ENCODE peak calls at places on chromosomes 2 and 18, in nine cellular contexts. D is tibial nerve, T is stomach, X is endothelial cell, V is bronchial epithelial cell, G is keratinocyte, Z is H1, U is GM13976, A is uterus. B is an unnamed sample.

GRCh38 chr2:47190188-47190818 is 35.2 kb upstream of the STPG4 start:
- DNase-seq in D (no peak), A (no peak), U (no peak), T (no peak), V (peak), Z (no peak), G (no peak), X (no peak), B (no peak)

GRCh38 chr18:7730682-7731081 is 163.6 kb downstream of the PTPRM start:
- DNase-seq in A (no peak), V (no peak), Z (no peak), T (no peak), D (no peak), X (no peak), U (no peak), G (no peak), B (no peak)

GRCh38 chr2:25309402-25309801 is 32.3 kb downstream of the DNMT3A start:
- DNase-seq in U (peak), G (no peak), T (peak), A (no peak), D (peak), X (peak), V (peak), Z (peak), B (peak)

GRCh38 chr18:72197598-72197997 is 346.5 kb downstream of the CBLN2 start:
- DNase-seq in T (no peak), X (no peak), V (no peak), U (no peak), G (no peak), D (no peak), Z (no peak), A (no peak), B (no peak)

GRCh38 chr2:179068991-179069643 is 19.2 kb upstream of the CCDC141 start:
- DNase-seq in D (no peak), U (no peak), G (no peak), Z (no peak), A (no peak), T (no peak), X (no peak), V (no peak), B (no peak)

GRCh38 chr2:221600388-221600787 is 28.3 kb upstream of the EPHA4 start:
- DNase-seq in G (no peak), V (no peak), Z (no peak), D (no peak), T (no peak), X (no peak), A (no peak), U (no peak), B (no peak)

GRCh38 chr2:136990316-136990715 is 225.0 kb downstream of the THSD7B start:
- DNase-seq in U (no peak), Z (no peak), V (no peak), A (no peak), T (no peak), G (no peak), D (no peak), X (no peak), B (no peak)

GRCh38 chr2:195658541-195658890 is 1.5 kb downstream of the SLC39A10 start:
- DNase-seq in X (no peak), G (no peak), U (no peak), V (peak), A (no peak), Z (no peak), T (no peak), D (no peak), B (no peak)

GRCh38 chr2:101329026-101329425 is 20.5 kb upstream of the RNF149 start:
- DNase-seq in V (peak), A (no peak), T (no peak), Z (no peak), D (no peak), U (no peak), G (no peak), X (no peak), B (peak)

GRCh38 chr18:30988440-30988839 is 54.1 kb downstream of the DSC3 start:
- DNase-seq in T (no peak), A (no peak), Z (no peak), V (peak), X (no peak), D (no peak), U (no peak), G (no peak), B (no peak)

GRCh38 chr2:230318190-230319121 is 8.5 kb upstream of the SP140L start:
- DNase-seq in T (no peak), D (no peak), V (no peak), A (no peak), Z (no peak), U (peak), G (no peak), X (no peak), B (no peak)

GRCh38 chr2:84805250-84805917 is 75.5 kb downstream of the TRABD2A start:
- DNase-seq in U (no peak), T (no peak), A (no peak), V (no peak), Z (no peak), X (no peak), D (no peak), G (no peak), B (no peak)

GRCh38 chr2:135586148-135586547 is 54.9 kb downstream of the R3HDM1 start:
- DNase-seq in V (peak), A (no peak), G (no peak), U (no peak), X (no peak), T (no peak), Z (no peak), D (no peak), B (no peak)

GRCh38 chr18:39796413-39796812 is 2158.6 kb upstream of the PIK3C3 start:
- DNase-seq in G (no peak), V (no peak), Z (no peak), X (no peak), T (no peak), U (no peak), A (no peak), D (no peak), B (no peak)

GRCh38 chr2:160270571-160271113 is 70.6 kb upstream of the ITGB6 start:
- DNase-seq in G (no peak), Z (peak), V (peak), U (no peak), X (no peak), T (peak), A (no peak), D (peak), B (no peak)

GRCh38 chr2:19503915-19504314 is 145.5 kb upstream of the OSR1 start:
- DNase-seq in G (no peak), T (no peak), V (no peak), U (no peak), X (no peak), D (no peak), A (no peak), Z (no peak), B (no peak)

GRCh38 chr18:36176739-36177138 is 10.6 kb upstream of the MOCOS start:
- DNase-seq in A (no peak), T (no peak), V (peak), G (no peak), Z (no peak), X (no peak), U (no peak), D (no peak), B (no peak)

GRCh38 chr2:230358305-230358704 is 31.3 kb downstream of the SP140L start:
- DNase-seq in V (peak), X (no peak), D (no peak), A (no peak), Z (no peak), U (no peak), T (no peak), G (no peak), B (no peak)

GRCh38 chr18:27803957-27804356 is 373.0 kb downstream of the CDH2 start:
- DNase-seq in V (peak), U (no peak), G (no peak), X (no peak), D (no peak), T (no peak), Z (no peak), A (no peak), B (no peak)

GRCh38 chr2:97662895-97663625 is 784 bp downstream of the ACTR1B start:
- DNase-seq in Z (peak), V (peak), U (peak), T (peak), A (peak), D (peak), G (no peak), X (peak), B (peak)

GRCh38 chr18:34339155-34339554 is 114.4 kb upstream of the NOL4 start:
- DNase-seq in A (no peak), D (no peak), Z (no peak), T (no peak), V (no peak), G (no peak), X (no peak), U (no peak), B (no peak)

GRCh38 chr2:158724803-158725271 is 70.3 kb upstream of the DAPL1 start:
- DNase-seq in X (no peak), Z (no peak), T (peak), A (no peak), G (no peak), D (no peak), V (peak), U (no peak), B (no peak)

GRCh38 chr2:67974564-67975430 is 88.0 kb downstream of the C1D start:
- DNase-seq in U (no peak), G (no peak), Z (no peak), V (peak), D (peak), X (no peak), T (peak), A (peak), B (no peak)

GRCh38 chr2:217887841-217888665 is 114.7 kb downstream of the TNS1 start:
- DNase-seq in D (no peak), A (no peak), T (no peak), G (no peak), Z (no peak), V (no peak), X (no peak), U (no peak), B (no peak)

GRCh38 chr18:70415823-70416488 is 127.1 kb downstream of the SOCS6 start:
- DNase-seq in T (peak), X (no peak), Z (no peak), V (peak), U (no peak), G (no peak), A (no peak), D (no peak), B (no peak)

GRCh38 chr2:3637692-3638455 is 20.1 kb upstream of the ALLC start:
- DNase-seq in A (peak), U (no peak), G (no peak), X (no peak), D (no peak), T (peak), Z (peak), V (no peak), B (no peak)

GRCh38 chr2:240931319-240931949 is 25.3 kb downstream of the CROCC2 start:
- DNase-seq in Z (peak), G (no peak), U (no peak), D (peak), T (peak), V (no peak), X (no peak), A (peak), B (no peak)

GRCh38 chr18:23908827-23909226 is 105.7 kb upstream of the TTC39C start:
- DNase-seq in A (no peak), G (no peak), Z (no peak), D (no peak), T (no peak), V (no peak), X (no peak), U (no peak), B (no peak)

GRCh38 chr2:28707592-28707991 is 44.0 kb upstream of the PPP1CB start:
- DNase-seq in T (no peak), D (no peak), G (no peak), U (no peak), A (no peak), X (no peak), Z (no peak), V (no peak), B (no peak)

GRCh38 chr18:79423211-79424007 is 27.7 kb downstream of the NFATC1 start:
- DNase-seq in T (no peak), Z (no peak), U (no peak), V (no peak), D (no peak), X (no peak), G (no peak), A (no peak), B (no peak)

GRCh38 chr18:76658627-76659026 is 163.6 kb upstream of the ZNF516 start:
- DNase-seq in G (no peak), T (no peak), X (peak), A (no peak), Z (peak), U (peak), D (no peak), V (no peak), B (peak)
- TF ChIP-seq CTCF in G (peak), T (no peak), X (peak), A (peak), Z (peak), U (peak), D (no peak), V (peak), B (peak)

DNA sequence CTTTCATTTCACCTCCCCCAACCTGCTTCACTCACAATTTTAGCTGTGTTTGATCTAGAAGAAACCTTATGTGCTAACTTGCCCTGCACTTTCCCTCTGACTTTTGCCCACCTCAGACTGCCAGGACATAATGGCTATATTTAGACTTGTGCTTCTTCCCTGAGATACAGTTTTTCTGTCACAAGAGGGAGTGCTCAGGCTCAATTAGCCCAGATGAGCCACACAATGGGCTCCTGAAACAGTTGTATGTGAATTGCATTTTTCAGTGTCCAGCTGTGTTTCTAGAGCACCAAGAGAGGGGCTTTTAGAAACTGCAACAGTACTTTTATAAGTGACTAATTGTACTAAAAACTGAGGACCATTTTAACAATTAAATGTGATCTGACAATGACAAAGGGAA is 109.6 kb downstream of the FSHR start:
- DNase-seq in X (peak), D (no peak), T (no peak), Z (no peak), U (no peak), V (no peak), G (no peak), A (no peak), B (no peak)
- TF ChIP-seq CTCF in X (no peak), D (no peak), T (no peak), Z (peak), U (no peak), V (no peak), G (no peak), A (no peak), B (no peak)

DNA sequence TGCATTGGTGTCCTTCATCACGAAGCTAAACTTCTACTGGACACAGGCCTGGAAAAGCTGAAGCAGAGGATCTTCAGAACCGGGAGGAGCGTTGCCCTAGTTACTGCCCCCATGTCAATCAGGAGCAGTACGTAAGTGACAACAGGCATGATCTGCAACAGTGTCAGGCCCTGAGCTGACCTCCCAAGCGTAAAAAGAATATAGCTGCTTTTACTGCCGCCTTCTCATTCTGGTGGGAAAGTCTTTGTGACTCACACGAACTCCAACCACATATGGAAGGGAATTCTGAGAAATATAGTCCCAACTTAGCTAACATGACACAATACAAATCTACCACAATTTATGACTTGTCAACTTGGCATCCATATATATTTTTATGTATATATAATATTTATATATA is 1007.7 kb upstream of the CDH2 start:
- DNase-seq in T (no peak), D (no peak), G (no peak), U (no peak), X (no peak), Z (no peak), V (no peak), A (no peak), B (no peak)
- TF ChIP-seq CTCF in T (no peak), D (no peak), G (no peak), U (no peak), X (no peak), Z (no peak), V (no peak), A (no peak), B (no peak)

DNA sequence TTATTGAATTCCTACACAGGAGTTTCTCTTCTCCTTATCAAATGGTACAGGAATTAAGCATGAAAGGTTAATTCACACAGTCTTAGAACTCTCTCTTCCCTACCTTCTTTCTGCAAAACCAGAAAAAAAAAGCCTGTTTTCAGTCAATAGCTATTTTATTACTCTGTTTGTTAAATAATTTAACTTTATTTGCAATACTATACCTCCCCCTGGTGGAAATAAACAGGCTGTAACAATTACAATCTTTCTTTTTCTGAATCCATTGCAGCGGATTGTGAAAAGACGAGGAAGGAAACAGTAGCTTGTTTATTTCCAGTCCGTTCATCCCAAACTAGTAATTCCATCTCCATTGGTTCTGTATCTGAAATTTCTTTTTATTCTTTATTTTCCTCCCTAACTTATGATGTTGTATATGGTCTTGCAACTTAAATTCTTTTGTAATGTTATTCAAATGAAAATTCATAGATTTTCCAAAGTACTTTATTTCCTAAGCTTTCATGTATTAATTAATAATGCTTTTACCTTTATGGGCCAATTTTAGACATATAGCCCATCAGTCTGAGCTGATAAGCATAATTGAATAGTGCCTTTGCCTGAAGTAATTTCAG is 165.2 kb downstream of the SH3BP4 start:
- DNase-seq in U (no peak), G (no peak), A (no peak), T (no peak), X (no peak), V (peak), D (no peak), Z (no peak), B (no peak)
- TF ChIP-seq CTCF in U (peak), G (peak), A (peak), T (no peak), X (peak), V (peak), D (peak), Z (peak), B (peak)

GRCh38 chr2:15919716-15920444 is 20.5 kb upstream of the MYCN start:
- DNase-seq in V (peak), Z (no peak), D (no peak), X (no peak), U (no peak), A (no peak), T (no peak), G (no peak), B (no peak)
- TF ChIP-seq CTCF in V (no peak), Z (no peak), D (no peak), X (no peak), U (no peak), A (no peak), T (no peak), G (no peak), B (no peak)

B was measured in activated CD8-positive, alpha-beta T cell treated with anti-CD3 and anti-CD28 coated beads for 36 hours.